ENCODE peak calls at places on chromosome 5, in nine cellular contexts. L is endothelial cell, J is tibial nerve, K is kidney, U is brain microvascular endothelial cell, F is thoracic aorta, Z is BE2C, I is LNCaP clone FGC, O is fibroblast of pulmonary artery. R is an unnamed sample.

GRCh38 chr5:179916523-179916922 is 8.8 kb upstream of the TBC1D9B start:
- DNase-seq in L (no peak), J (no peak), K (no peak), U (no peak), F (no peak), Z (no peak), I (no peak), O (no peak), R (peak; percentile 65)

GRCh38 chr5:146329697-146330096 is 8.9 kb upstream of the POU4F3 start:
- DNase-seq in L (no peak), J (no peak), K (no peak), U (no peak), F (no peak), Z (no peak), I (no peak), O (no peak), R (no peak)

GRCh38 chr5:74105126-74105780 is 479.3 kb downstream of the ARHGEF28 start:
- DNase-seq in L (no peak), J (no peak), K (no peak), U (no peak), F (no peak), Z (no peak), I (no peak), O (no peak), R (no peak)

GRCh38 chr5:169906745-169907649 is 73.3 kb downstream of the INSYN2B start:
- DNase-seq in L (no peak), J (no peak), K (no peak), U (no peak), F (no peak), Z (no peak), I (no peak), O (no peak), R (no peak)

GRCh38 chr5:132457371-132458225 is 33.0 kb downstream of the IRF1 start:
- DNase-seq in L (no peak), J (peak; percentile 50), K (no peak), U (peak; percentile 41), F (no peak), Z (no peak), I (no peak), O (peak; percentile 71), R (peak; percentile 35)

GRCh38 chr5:84392836-84393235 is 8.2 kb upstream of the EDIL3 start:
- DNase-seq in L (no peak), J (no peak), K (no peak), U (no peak), F (no peak), Z (no peak), I (no peak), O (no peak), R (no peak)

GRCh38 chr5:453725-454481 is 10.9 kb downstream of the EXOC3 start:
- DNase-seq in L (no peak), J (no peak), K (peak; percentile 42), U (no peak), F (no peak), Z (no peak), I (no peak), O (no peak), R (peak; percentile 71)

GRCh38 chr5:62154758-62155157 is 151.2 kb upstream of the KIF2A start:
- DNase-seq in L (no peak), J (no peak), K (no peak), U (no peak), F (no peak), Z (no peak), I (no peak), O (no peak), R (no peak)

GRCh38 chr5:153960269-153961215 is 78.2 kb downstream of the FAM114A2 start:
- DNase-seq in L (no peak), J (no peak), K (no peak), U (no peak), F (no peak), Z (no peak), I (no peak), O (no peak), R (no peak)

GRCh38 chr5:1174122-1174936 is 27.1 kb upstream of the SLC6A19 start:
- DNase-seq in L (peak; percentile 74), J (peak; percentile 60), K (peak; percentile 78), U (peak; percentile 66), F (no peak), Z (peak; percentile 84), I (peak; percentile 63), O (peak; percentile 83), R (peak; percentile 55)

GRCh38 chr5:78829811-78830499 is 155.2 kb downstream of the ARSB start:
- DNase-seq in L (no peak), J (peak; percentile 61), K (peak; percentile 73), U (no peak), F (peak; percentile 50), Z (peak; percentile 27), I (peak; percentile 77), O (no peak), R (no peak)

GRCh38 chr5:82004511-82004910 is 32.7 kb downstream of the ATG10 start:
- DNase-seq in L (no peak), J (no peak), K (no peak), U (peak; percentile 60), F (no peak), Z (no peak), I (no peak), O (peak; percentile 44), R (no peak)

GRCh38 chr5:121573844-121574243 is 277.8 kb upstream of the FTMT start:
- DNase-seq in L (no peak), J (no peak), K (no peak), U (no peak), F (no peak), Z (no peak), I (no peak), O (no peak), R (no peak)

DNA sequence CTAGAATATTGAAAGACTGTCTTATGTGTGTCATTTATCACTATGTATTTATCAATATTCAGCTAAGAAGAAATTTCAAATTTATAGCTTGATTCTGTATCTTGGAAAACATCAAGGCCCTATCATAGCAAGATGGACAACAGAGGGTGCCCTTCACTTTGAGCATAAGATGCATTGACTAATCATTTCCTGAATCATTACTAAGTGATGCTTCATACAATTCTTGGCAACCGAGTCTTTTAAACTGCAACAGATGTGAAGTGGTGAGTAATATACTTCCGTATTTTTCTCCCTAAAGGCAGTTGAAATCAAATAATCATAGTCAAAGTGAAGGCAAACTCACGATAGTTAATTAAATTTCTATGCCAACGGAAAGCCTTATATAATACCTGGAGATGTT is 318.6 kb upstream of the RGMB start:
- DNase-seq in L (no peak), J (peak; percentile 21), K (no peak), U (peak; percentile 85), F (no peak), Z (no peak), I (no peak), O (peak; percentile 92), R (no peak)
- TF ChIP-seq CTCF in L (no peak), J (no peak), K (no peak), U (peak; percentile 54), F (no peak), Z (no peak), I (no peak), O (peak; percentile 34), R (peak; percentile 81)

DNA sequence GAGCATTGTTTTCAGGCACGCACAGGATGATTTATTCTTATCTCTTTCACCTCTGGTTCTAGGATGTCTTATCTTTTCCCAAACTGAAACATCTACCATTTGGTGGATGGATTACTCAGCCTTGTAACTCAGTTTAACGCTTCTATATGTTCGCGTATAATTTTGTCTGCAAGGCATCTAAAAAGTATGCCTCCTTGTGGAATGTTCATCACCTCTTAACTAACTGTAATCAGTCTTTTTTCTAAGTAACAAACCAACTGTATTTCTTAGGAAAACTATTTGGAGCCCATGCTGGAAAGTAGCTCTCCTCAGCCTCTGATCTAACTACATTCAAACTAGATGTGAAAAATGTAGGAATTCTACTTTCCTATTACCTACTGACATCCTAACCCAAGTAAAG is 11.5 kb upstream of the F2RL2 start:
- DNase-seq in L (no peak), J (no peak), K (no peak), U (no peak), F (no peak), Z (no peak), I (no peak), O (no peak), R (no peak)
- TF ChIP-seq CTCF in L (no peak), J (no peak), K (no peak), U (no peak), F (no peak), Z (no peak), I (no peak), O (no peak), R (peak; percentile 15)

GRCh38 chr5:141478321-141478945 is 2.7 kb downstream of the PCDHGC3 start:
- DNase-seq in L (no peak), J (no peak), K (peak; percentile 84), U (no peak), F (no peak), Z (no peak), I (no peak), O (no peak), R (no peak)

GRCh38 chr5:141477815-141478214 is 2.0 kb downstream of the PCDHGC3 start:
- DNase-seq in L (no peak), J (no peak), K (no peak), U (no peak), F (no peak), Z (no peak), I (no peak), O (peak; percentile 20), R (no peak)

GRCh38 chr5:141476132-141476909 is 555 bp downstream of the PCDHGC3 start:
- DNase-seq in L (peak; percentile 63), J (peak; percentile 50), K (peak; percentile 84), U (peak; percentile 76), F (no peak), Z (peak; percentile 50), I (no peak), O (peak; percentile 82), R (no peak)

GRCh38 chr5:141477169-141477568 is 1.4 kb downstream of the PCDHGC3 start:
- DNase-seq in L (no peak), J (no peak), K (no peak), U (no peak), F (no peak), Z (no peak), I (no peak), O (no peak), R (no peak)

DNA sequence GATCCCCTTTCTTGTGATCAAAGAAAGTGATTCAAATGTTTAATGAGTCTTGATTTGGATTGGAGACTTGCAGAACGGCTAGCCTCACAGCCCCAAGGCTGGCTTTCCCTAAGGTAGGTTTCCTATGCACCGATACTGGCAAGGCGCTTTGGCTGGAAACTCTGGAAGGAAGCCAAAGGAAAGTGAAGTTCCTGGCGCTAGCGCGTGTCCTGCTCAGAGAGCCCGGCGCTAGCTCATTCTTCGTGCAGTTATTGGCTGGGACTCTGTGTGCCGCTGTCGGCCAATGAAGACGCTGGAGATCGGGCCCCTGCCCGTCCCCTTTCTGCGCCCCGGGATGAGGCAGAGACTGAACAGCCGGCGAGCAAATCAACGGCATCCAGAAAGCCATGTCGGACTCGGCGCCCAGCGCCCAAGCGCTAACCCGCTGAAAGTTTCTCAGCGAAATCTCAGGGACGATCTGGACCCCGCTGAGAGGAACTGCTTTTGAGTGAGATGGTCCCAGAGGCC is at the start of gene PCDHGC3:
- DNase-seq in L (peak; percentile 82), J (peak; percentile 84), K (peak; percentile 97), U (peak; percentile 95), F (peak; percentile 81), Z (peak; percentile 96), I (peak; percentile 87), O (peak; percentile 97), R (no peak)
- TF ChIP-seq CTCF in L (no peak), J (peak; percentile 38), K (peak; percentile 49), U (peak; percentile 51), F (no peak), Z (peak; percentile 28), I (peak; percentile 24), O (no peak), R (peak; percentile 76)

DNA sequence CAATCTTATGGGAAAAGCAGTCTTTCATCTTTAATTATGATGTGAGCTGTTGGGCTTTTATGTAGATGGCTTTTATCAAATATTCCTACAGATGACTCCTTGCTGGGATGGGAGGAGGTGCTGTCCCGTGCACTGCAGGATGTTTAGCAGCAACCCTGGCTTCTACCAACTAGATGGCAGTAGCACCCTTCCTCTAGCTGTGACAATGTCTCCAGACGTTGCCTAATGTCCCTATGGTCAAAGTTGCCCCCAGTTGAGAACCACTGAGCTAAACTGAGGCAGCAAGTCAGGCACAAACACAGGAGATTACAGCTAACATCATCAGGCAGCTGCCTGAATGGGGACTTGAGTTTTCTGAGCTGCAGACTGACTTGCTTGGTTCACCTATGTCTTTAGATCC is 401.9 kb upstream of the PDE4D start:
- DNase-seq in L (peak; percentile 41), J (no peak), K (no peak), U (peak; percentile 50), F (no peak), Z (peak; percentile 36), I (no peak), O (peak; percentile 47), R (no peak)
- TF ChIP-seq CTCF in L (peak; percentile 38), J (no peak), K (peak; percentile 40), U (peak; percentile 85), F (no peak), Z (peak; percentile 81), I (peak; percentile 85), O (peak; percentile 62), R (peak; percentile 80)

R was measured in chondrocyte.